ENCODE peak calls at places on chromosomes 12 and 14, in four cellular contexts. U, V, F and B are unnamed samples.

GRCh38 chr12:53174881-53175491 is 5.5 kb upstream of the ZNF740 start:
- DNase-seq in U (peak; percentile 99), V (no peak), F (peak; percentile 60), B (peak; percentile 48)

GRCh38 chr12:113049976-113050742 is 6.4 kb upstream of the DTX1 start:
- DNase-seq in U (peak; percentile 75), V (no peak), F (peak; percentile 26), B (no peak)

GRCh38 chr14:104681689-104682074 is 7.7 kb upstream of the INF2 start:
- DNase-seq in U (peak; percentile 98), V (peak; percentile 86), F (peak; percentile 80), B (peak; percentile 84)

GRCh38 chr14:22523283-22523682 is 65.7 kb downstream of the DAD1 start:
- DNase-seq in U (no peak), V (no peak), F (no peak), B (no peak)

GRCh38 chr14:71247106-71247505 is 339.8 kb downstream of the PCNX1 start:
- DNase-seq in U (no peak), V (no peak), F (no peak), B (no peak)

GRCh38 chr14:90599339-90599738 is 202.5 kb downstream of the CALM1 start:
- DNase-seq in U (no peak), V (no peak), F (no peak), B (no peak)

GRCh38 chr12:47236109-47236714 is 156.5 kb upstream of the AMIGO2 start:
- DNase-seq in U (no peak), V (no peak), F (no peak), B (no peak)

GRCh38 chr14:69073925-69074324 is 79.0 kb downstream of the DCAF5 start:
- DNase-seq in U (no peak), V (no peak), F (no peak), B (no peak)

GRCh38 chr12:132153501-132154340 is 9.5 kb downstream of the NOC4L start:
- DNase-seq in U (peak; percentile 96), V (peak; percentile 53), F (peak; percentile 87), B (peak; percentile 89)

GRCh38 chr14:68749487-68750475 is 43.1 kb downstream of the ZFP36L1 start:
- DNase-seq in U (peak; percentile 24), V (no peak), F (peak; percentile 81), B (peak; percentile 76)

GRCh38 chr12:8860165-8860961 is 37.9 kb downstream of the A2ML1 start:
- DNase-seq in U (peak; percentile 91), V (peak; percentile 29), F (peak; percentile 47), B (peak; percentile 80)

GRCh38 chr12:47837190-47838171 is 17.8 kb upstream of the HDAC7 start:
- DNase-seq in U (peak; percentile 81), V (peak; percentile 76), F (peak; percentile 81), B (peak; percentile 74)

GRCh38 chr14:103748539-103748867 is 32.9 kb downstream of the ZFYVE21 start:
- DNase-seq in U (no peak), V (no peak), F (no peak), B (no peak)

GRCh38 chr12:2834581-2835491 is at the start of gene NRIP2:
- DNase-seq in U (peak; percentile 67), V (peak; percentile 70), F (no peak), B (peak; percentile 20)

GRCh38 chr12:96048392-96048969 is 13.1 kb upstream of the LTA4H start:
- DNase-seq in U (no peak), V (no peak), F (no peak), B (no peak)
- H3K4me3 ChIP-seq in U (no peak overlapping the region), V (no peak overlapping the region), F (no peak overlapping the region), B (no peak overlapping the region)

GRCh38 chr12:108066583-108067234 is 62.4 kb upstream of the WSCD2 start:
- DNase-seq in U (peak; percentile 79), V (no peak), F (no peak), B (peak; percentile 5)
- H3K4me3 ChIP-seq in U (no peak overlapping the region), V (no peak overlapping the region), F (no peak overlapping the region), B (no peak overlapping the region)

DNA sequence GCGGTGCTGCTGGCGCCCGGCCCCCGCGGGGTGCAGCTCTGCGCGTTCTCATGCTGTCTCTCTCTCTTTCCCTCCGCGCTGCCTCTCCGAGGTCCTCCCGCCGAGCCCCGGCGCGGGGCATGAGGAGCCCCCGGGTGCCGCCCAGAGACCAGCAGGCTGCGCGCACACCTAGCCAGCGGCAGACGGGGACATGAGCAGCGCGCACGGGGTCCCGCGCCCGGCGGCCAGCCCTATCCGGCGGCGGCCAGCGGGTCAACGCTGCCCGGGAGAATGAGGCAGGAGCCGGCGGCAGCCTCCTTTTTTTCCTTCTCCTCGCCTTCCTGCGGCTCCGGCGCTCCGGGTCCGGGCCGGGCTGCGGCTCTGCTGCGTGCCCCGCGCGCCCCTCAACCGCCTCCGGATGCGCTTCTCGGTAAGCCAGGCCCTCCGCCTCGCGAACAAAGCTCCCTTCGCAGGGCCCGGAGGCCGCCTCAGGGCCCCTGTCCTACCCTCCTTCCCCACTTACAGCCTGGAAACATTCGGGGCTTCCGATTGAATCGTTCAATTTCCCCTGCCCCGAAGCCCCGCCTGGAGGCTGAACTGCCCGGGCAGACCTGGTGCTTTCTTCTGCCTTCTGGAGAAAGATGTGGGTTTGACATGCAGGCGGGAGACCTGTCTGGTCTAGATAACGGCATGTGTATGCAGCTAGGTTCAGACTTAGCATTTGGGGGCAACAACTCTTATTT is at the start of gene TUNAR:
- DNase-seq in U (peak; percentile 62), V (no peak), F (peak; percentile 59), B (peak; percentile 10)
- H3K4me3 ChIP-seq in U (peak within 1 kb of the TSS; percentile 43), V (peak within 1 kb of the TSS; percentile 36), F (peak within 1 kb of the TSS; percentile 72), B (peak within 1 kb of the TSS; percentile 38)

DNA sequence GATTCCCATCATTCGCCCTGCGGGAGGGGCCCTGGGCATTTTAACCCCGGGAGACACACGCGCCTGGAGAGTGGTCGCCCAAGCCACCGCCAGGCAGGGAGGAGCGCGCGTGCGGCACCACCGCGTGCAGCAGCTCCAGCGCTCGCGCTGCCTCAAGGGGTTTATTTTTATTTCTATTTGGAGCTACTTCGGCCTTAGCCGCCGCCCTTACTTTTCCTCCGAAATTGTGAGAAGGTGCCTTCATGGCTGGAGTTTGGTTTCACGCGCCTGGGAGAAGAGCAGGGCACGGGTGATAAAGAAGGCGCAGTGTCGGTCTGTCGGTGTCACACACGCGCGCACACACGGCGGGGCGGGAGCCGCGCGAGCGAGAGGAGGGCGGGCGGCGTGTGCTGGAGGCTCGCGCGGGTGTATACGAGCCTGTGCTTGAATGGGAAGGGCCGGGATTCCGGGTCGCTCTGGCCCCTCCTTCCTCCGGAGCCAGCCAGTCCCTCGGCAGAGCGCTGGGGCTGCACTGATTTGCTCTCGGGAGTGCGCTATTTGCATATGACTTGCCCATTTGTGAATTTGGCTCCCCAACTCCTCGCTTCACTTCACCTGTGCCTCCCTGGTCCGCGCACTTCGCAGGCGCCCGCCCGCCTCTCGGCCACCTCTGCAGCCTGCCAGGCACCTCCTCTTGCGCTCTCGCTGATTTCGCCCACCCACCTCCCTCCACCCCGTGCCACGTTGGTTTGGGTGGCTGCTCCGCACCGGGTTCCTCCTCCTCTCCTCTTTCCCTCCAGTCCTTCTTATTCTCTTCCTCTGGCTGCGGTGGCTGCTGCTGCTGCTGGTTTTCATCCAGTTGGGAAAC is 932.3 kb downstream of the DIO2 start:
- DNase-seq in U (peak; percentile 97), V (peak; percentile 77), F (peak; percentile 96), B (peak; percentile 86)
- H3K4me3 ChIP-seq in U (peak overlapping the region; percentile 22), V (peak overlapping the region; percentile 39), F (peak overlapping the region; percentile 41), B (peak overlapping the region; percentile 38)

DNA sequence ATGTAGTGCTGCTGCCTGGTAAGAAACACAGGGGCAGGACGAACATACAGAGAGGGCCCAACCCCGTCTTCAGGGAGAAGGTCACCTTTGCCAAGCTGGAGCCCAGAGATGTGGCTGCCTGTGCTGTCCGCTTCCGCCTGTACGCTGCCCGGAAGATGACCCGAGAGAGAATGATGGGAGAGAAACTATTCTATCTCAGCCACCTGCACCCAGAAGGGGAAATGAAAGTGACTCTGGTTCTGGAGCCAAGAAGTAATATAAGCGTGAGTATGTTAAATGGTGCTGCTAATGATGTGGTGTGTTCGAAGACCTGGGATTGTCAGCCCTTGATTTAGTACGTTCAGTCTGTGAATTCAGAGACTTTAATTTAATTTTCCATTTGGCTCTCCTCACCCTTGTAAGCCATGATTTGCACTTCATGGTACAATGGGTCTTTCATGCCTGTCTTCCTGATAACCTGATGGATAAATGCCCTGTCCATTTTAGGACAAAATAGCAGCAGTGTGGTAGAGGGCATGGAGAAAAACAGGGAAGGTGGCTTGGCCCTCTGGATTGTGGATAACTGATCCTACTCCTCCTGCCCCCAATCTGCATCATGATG is 318.9 kb downstream of the SNAPC1 start:
- DNase-seq in U (no peak), V (no peak), F (no peak), B (no peak)
- H3K4me3 ChIP-seq in U (no peak overlapping the region), V (no peak overlapping the region), F (no peak overlapping the region), B (no peak overlapping the region)

DNA sequence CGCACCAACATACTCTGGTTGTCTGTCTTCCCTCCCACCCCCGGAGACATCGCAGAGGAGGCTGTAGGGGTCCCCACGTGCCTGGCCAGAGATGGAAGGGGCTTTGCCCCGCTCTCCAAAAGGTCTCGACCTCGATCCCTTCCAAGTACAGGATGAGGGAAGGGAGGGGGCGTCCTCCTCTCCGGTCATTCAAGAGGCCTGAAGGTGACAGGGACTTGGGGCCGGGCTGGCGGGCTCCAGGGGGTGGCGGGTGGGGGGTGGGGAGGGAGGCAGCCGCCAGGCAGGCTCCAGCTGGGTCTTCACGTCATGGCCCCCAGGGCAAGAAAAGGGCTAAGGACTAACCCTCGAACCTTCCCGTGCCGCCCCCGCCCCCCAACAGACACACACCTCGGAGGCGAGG is 15.1 kb downstream of the TBX3 start:
- DNase-seq in U (peak; percentile 86), V (no peak), F (no peak), B (no peak)
- H3K4me3 ChIP-seq in U (no peak overlapping the region), V (no peak overlapping the region), F (peak overlapping the region; percentile 35), B (peak overlapping the region; percentile 34)

GRCh38 chr14:74614508-74615495 is 2.8 kb upstream of the LTBP2 start:
- DNase-seq in U (no peak), V (no peak), F (no peak), B (peak; percentile 31)
- H3K4me3 ChIP-seq in U (no peak overlapping the region), V (no peak overlapping the region), F (no peak overlapping the region), B (no peak overlapping the region)

GRCh38 chr12:55940065-55940732 is 9.2 kb downstream of the DGKA start:
- DNase-seq in U (peak; percentile 91), V (peak; percentile 84), F (peak; percentile 88), B (peak; percentile 85)
- H3K4me3 ChIP-seq in U (no peak overlapping the region), V (no peak overlapping the region), F (no peak overlapping the region), B (no peak overlapping the region)

DNA sequence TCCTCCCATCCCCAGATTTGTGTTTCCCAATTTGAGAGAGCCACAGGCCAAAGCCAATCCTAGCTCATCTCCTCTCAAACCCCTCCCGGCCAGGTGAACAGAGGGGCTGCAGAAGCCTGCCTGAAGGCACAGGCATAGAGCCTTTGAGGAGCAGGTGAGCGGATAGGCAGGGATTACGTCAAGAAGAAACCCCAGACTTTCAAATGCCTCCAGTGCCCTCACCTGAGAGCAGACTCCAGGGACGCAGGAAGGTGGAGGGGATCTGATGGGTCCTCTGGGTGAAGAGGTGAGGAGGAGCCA is 579 bp downstream of the RND1 start:
- DNase-seq in U (peak; percentile 15), V (no peak), F (no peak), B (no peak)
- H3K4me3 ChIP-seq in U (no peak overlapping the region), V (peak overlapping the region; percentile 67), F (peak overlapping the region; percentile 49), B (peak overlapping the region; percentile 55)

DNA sequence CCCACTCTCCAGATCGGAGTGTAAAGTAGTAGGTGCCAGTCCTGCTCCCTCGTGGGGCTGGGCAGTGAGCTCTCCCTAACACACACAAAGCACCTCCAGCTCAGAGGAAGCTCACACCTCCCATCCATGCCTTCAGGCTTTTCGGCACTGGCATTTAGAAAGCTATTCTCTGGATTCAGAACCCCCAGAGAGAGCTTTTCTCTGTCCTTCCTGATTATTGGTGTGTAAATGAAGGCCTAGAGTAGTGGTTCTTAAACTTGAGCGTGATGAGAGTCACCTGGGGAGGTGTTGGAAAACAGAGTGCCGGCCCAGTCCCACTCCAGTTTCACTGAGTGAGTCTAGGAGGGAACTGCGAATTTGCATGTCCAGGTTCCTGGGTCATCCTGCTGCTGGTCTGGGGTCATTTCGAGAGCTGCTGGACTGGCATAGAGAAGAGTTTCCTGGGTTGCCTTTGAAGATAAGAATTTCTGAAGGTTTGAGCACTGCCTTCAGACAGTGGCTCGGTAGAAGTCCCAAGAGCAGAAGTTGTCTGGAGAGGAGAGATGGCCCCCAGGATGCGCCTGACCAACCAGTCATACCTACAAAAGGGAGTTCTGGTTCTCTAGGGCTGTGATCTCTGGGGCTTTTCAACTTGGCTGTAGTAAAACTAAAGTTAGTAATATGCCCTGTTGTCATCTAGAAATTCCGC is 15.1 kb downstream of the CD9 start:
- DNase-seq in U (peak; percentile 95), V (no peak), F (no peak), B (no peak)
- H3K4me3 ChIP-seq in U (no peak overlapping the region), V (no peak overlapping the region), F (no peak overlapping the region), B (no peak overlapping the region)